ENCODE peak calls at places on chromosomes 2 and 18, in ten cellular contexts. P is stomach, J is colonic mucosa, Q is PC-3, F is NB4, A is IMR-90, C is heart right ventricle, X is cardiac muscle cell, T is body of pancreas, W is SK-N-SH. U is an unnamed sample.
A peak's percentile ranks its signal among the peaks of the same experiment; 100 is the strongest.

GRCh38 chr2:151632993-151633592 is 101.2 kb downstream of the NEB start:
- DNase-seq in P (no peak), J (no peak), Q (peak; percentile 51), F (peak; percentile 45), A (peak; percentile 22), C (no peak), X (no peak), T (no peak), W (peak; percentile 10), U (peak; percentile 41)

GRCh38 chr2:232336956-232337700 is 41.4 kb upstream of the ALPP start:
- DNase-seq in P (peak; percentile 22), J (no peak), Q (no peak), F (no peak), A (no peak), C (no peak), X (no peak), T (no peak), W (no peak), U (no peak)

GRCh38 chr2:29182920-29183319 is 67.7 kb downstream of the CLIP4 start:
- DNase-seq in P (no peak), J (no peak), Q (peak; percentile 68), F (no peak), A (peak; percentile 39), C (no peak), X (no peak), T (no peak), W (no peak), U (no peak)

GRCh38 chr18:9361191-9361590 is 26.6 kb downstream of the TWSG1 start:
- DNase-seq in P (no peak), J (no peak), Q (no peak), F (no peak), A (no peak), C (no peak), X (no peak), T (no peak), W (no peak), U (no peak)

GRCh38 chr2:128280901-128281321 is 37.8 kb downstream of the HS6ST1 start:
- DNase-seq in P (no peak), J (no peak), Q (no peak), F (no peak), A (no peak), C (peak; percentile 44), X (no peak), T (no peak), W (no peak), U (no peak)

GRCh38 chr2:144942516-144943256 is 422.8 kb upstream of the ZEB2 start:
- DNase-seq in P (no peak), J (no peak), Q (peak; percentile 81), F (no peak), A (peak; percentile 81), C (no peak), X (no peak), T (no peak), W (no peak), U (peak; percentile 72)

GRCh38 chr18:44654555-44654954 is 26.1 kb upstream of the SETBP1 start:
- DNase-seq in P (no peak), J (no peak), Q (peak; percentile 83), F (no peak), A (peak; percentile 45), C (no peak), X (no peak), T (no peak), W (no peak), U (peak; percentile 79)

GRCh38 chr2:102041351-102041750 is 49.6 kb downstream of the IL1R2 start:
- DNase-seq in P (no peak), J (no peak), Q (no peak), F (peak; percentile 30), A (peak; percentile 66), C (no peak), X (no peak), T (no peak), W (no peak), U (no peak)

GRCh38 chr2:33086400-33087015 is 139.8 kb downstream of the LTBP1 start:
- DNase-seq in P (peak; percentile 41), J (no peak), Q (peak; percentile 29), F (peak; percentile 55), A (peak; percentile 67), C (no peak), X (no peak), T (peak; percentile 55), W (no peak), U (peak; percentile 48)

GRCh38 chr2:206217743-206218520 is 56.5 kb upstream of the ZDBF2 start:
- DNase-seq in P (no peak), J (no peak), Q (no peak), F (peak; percentile 38), A (no peak), C (no peak), X (no peak), T (no peak), W (peak; percentile 31), U (peak; percentile 42)

GRCh38 chr2:102313950-102314349 is 2.6 kb downstream of the IL1RL1 start:
- DNase-seq in P (no peak), J (no peak), Q (no peak), F (no peak), A (peak; percentile 61), C (no peak), X (no peak), T (no peak), W (no peak), U (no peak)

GRCh38 chr18:50632895-50633515 is 73.1 kb downstream of the MAPK4 start:
- DNase-seq in P (no peak), J (peak; percentile 31), Q (no peak), F (no peak), A (no peak), C (no peak), X (no peak), T (no peak), W (no peak), U (no peak)

GRCh38 chr2:38788306-38788705 is 10.3 kb downstream of the GEMIN6 start:
- DNase-seq in P (no peak), J (no peak), Q (no peak), F (no peak), A (no peak), C (no peak), X (no peak), T (no peak), W (no peak), U (peak; percentile 13)

GRCh38 chr2:206250041-206250897 is 24.2 kb upstream of the ZDBF2 start:
- DNase-seq in P (no peak), J (peak; percentile 25), Q (no peak), F (no peak), A (peak; percentile 4), C (no peak), X (peak; percentile 44), T (peak; percentile 23), W (no peak), U (no peak)

DNA sequence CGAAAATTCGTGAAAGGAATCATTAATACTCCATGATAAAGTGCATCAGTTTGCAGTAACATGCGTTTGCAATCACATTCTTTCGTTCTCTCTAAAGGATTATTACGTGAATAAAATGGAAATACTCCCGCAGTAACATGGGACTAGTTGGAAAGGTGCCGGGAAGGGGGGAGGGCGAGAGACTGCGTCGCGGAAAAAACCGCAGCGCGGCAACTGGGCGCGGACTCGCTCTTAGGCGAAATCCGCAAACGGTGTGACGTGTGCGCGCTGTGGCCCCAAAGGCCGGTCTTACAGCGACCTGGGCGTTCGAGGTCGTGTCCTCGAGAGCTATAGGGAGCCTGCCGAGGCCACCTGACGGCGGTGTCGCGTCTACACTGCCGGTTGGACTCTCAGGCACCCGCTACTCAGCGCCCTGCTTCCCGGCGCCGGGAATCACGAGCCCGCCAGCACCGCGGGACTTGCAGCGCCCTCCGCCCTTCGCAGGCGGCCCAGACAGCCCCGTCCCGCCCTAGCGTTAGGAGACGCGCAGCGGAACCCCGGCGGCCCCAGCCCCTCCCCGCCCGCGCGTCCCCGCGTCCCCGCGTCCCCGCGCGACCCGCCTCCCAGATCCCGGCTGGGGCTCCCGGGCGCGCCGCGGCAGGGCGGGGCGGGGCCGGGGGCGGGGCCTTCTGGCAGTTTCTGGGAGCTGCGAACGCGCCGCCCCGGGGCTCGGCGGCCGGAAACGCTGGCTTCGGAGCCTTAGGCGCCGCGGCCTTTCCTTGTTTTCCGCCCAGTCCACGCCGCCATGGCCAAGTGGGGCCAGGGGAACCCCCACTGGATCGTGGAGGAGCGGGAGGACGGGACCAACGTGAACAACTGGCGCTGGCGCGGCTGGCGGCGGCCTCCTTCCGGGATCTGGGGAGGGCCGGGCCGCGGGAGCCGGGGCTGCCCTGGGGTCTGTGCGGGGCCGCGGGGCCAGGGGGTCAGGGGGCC is 15.1 kb downstream of the C2orf74 start:
- DNase-seq in P (peak; percentile 96), J (peak; percentile 94), Q (peak; percentile 95), F (peak; percentile 95), A (peak; percentile 90), C (peak; percentile 97), X (peak; percentile 96), T (peak; percentile 94), W (peak; percentile 100), U (peak; percentile 93)
- TF ChIP-seq CTCF in P (no peak), J (no peak), Q (peak; percentile 8), F (no peak), A (no peak), C (peak; percentile 34), X (no peak), T (no peak), W (no peak), U (no peak)

DNA sequence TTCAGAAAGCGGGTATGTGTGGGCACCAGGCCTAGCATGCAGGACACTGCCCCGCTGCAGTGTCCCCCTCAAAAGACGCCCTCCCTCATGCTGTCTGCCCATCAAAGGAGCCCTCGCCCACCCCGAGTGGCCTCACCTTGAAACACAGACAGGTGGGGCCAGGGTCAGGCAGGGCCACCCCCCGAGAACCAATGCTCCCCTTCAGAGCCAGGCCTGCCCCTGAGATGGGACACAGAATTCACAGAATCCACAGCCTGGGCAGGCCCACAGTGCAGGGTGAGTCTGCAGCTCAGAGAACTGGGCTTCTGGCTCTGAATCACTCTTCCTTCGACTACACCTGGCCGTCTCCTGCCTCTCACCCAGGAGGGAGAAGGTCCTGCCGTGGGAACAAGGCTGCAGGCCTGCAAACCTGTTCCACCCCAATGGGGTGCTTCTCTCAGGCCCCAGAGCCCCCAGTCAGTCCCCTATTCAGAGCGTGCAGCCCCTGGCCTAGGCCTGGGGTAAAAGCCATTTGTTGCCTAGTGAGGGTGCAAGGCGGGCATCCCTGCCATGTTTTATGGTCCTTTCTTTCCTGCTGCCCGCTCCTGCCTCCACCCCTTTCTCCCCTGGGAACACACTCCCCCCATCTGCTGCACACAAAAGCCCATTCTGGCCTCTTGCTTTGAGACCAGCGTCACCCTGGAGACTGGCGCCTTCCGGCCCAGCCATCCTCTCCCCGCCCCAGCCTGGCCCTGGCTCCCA is 11.3 kb upstream of the ARHGEF4 start:
- DNase-seq in P (no peak), J (no peak), Q (no peak), F (no peak), A (no peak), C (no peak), X (no peak), T (no peak), W (no peak), U (no peak)
- H3K4me3 ChIP-seq in P (no peak overlapping the region), J (no peak overlapping the region), Q (no peak overlapping the region), F (no peak overlapping the region), A (no peak overlapping the region), C (no peak overlapping the region), X (no peak overlapping the region), T (no peak overlapping the region), W (no peak overlapping the region), U (no peak overlapping the region)

GRCh38 chr2:46029332-46029811 is 267.8 kb upstream of the EPAS1 start:
- DNase-seq in P (no peak), J (no peak), Q (peak; percentile 56), F (no peak), A (peak; percentile 91), C (peak; percentile 25), X (no peak), T (no peak), W (no peak), U (peak; percentile 74)
- TF ChIP-seq CTCF in P (no peak), J (no peak), Q (peak; percentile 63), F (peak; percentile 20), A (peak; percentile 23), C (peak; percentile 61), X (peak; percentile 12), T (no peak), W (peak; percentile 41), U (peak; percentile 14)

GRCh38 chr2:104102615-104103014 is 751.3 kb upstream of the POU3F3 start:
- DNase-seq in P (no peak), J (no peak), Q (no peak), F (no peak), A (no peak), C (no peak), X (no peak), T (no peak), W (no peak), U (no peak)
- H3K4me3 ChIP-seq in P (no peak overlapping the region), J (no peak overlapping the region), Q (no peak overlapping the region), F (no peak overlapping the region), A (no peak overlapping the region), C (no peak overlapping the region), X (no peak overlapping the region), T (no peak overlapping the region), W (no peak overlapping the region), U (no peak overlapping the region)